ENCODE peak calls at places on chromosomes 2 and 18, in ten cellular contexts. M is fibroblast of lung, Q is NCI-H1105, I is osteocyte, P is left cardiac atrium, W is mesendoderm, D is GM12891, R is NCI-H226, C is AG09309, E is PC-3. B is an unnamed sample.

GRCh38 chr18:3715223-3716080 is 265.5 kb downstream of the TGIF1 start:
- DNase-seq in Q (peak; percentile 39), W (no peak), M (no peak), C (no peak), R (no peak), E (no peak), D (no peak), P (no peak), I (no peak), B (no peak)

GRCh38 chr18:23825978-23826405 is 136.7 kb downstream of the LAMA3 start:
- DNase-seq in I (no peak), D (no peak), P (peak; percentile 81), M (peak; percentile 91), C (peak; percentile 72), Q (no peak), W (no peak), R (peak; percentile 65), E (peak; percentile 37), B (no peak)

GRCh38 chr18:24894880-24895279 is 434.4 kb downstream of the HRH4 start:
- DNase-seq in Q (no peak), M (peak; percentile 7), E (no peak), C (no peak), P (no peak), D (no peak), I (no peak), R (no peak), W (peak; percentile 60), B (no peak)

GRCh38 chr2:45909677-45910191 is 258.3 kb downstream of the PRKCE start:
- DNase-seq in M (peak; percentile 25), W (no peak), D (peak; percentile 47), P (no peak), I (no peak), Q (no peak), C (no peak), R (no peak), E (peak; percentile 93), B (peak; percentile 69)

GRCh38 chr18:75638597-75639467 is 211.3 kb upstream of the SMIM21 start:
- DNase-seq in W (peak; percentile 70), D (no peak), P (no peak), E (no peak), M (peak; percentile 70), I (no peak), Q (peak; percentile 47), R (no peak), C (no peak), B (no peak)

GRCh38 chr2:238158807-238159539 is at the start of gene ERFE:
- DNase-seq in E (peak; percentile 61), C (no peak), M (peak; percentile 29), I (no peak), D (peak; percentile 84), R (peak; percentile 17), Q (peak; percentile 20), W (peak; percentile 65), P (peak; percentile 38), B (peak; percentile 75)

GRCh38 chr2:46540496-46541342 is 61.4 kb downstream of the TMEM247 start:
- DNase-seq in E (peak; percentile 69), M (peak; percentile 87), P (peak; percentile 55), W (peak; percentile 88), C (no peak), R (no peak), Q (no peak), I (no peak), D (no peak), B (no peak)

GRCh38 chr2:182668671-182669070 is 47.4 kb upstream of the DNAJC10 start:
- DNase-seq in P (no peak), C (no peak), W (peak; percentile 22), R (peak; percentile 6), D (no peak), E (peak; percentile 34), I (no peak), Q (peak; percentile 65), M (peak; percentile 87), B (no peak)

GRCh38 chr2:158797963-158798700 is 3.0 kb downstream of the DAPL1 start:
- DNase-seq in I (no peak), Q (no peak), M (peak; percentile 30), P (no peak), R (peak; percentile 20), E (no peak), C (no peak), W (no peak), D (no peak), B (no peak)

GRCh38 chr18:43961713-43962112 is 684.4 kb upstream of the SYT4 start:
- DNase-seq in R (no peak), E (peak; percentile 33), I (no peak), D (no peak), P (no peak), Q (no peak), M (no peak), C (no peak), W (no peak), B (no peak)

GRCh38 chr2:56768973-56769372 is 585.2 kb downstream of the CCDC85A start:
- DNase-seq in R (no peak), I (no peak), D (no peak), W (no peak), M (no peak), E (no peak), Q (no peak), P (no peak), C (no peak), B (no peak)

GRCh38 chr2:207143474-207144190 is 22.1 kb downstream of the KLF7 start:
- DNase-seq in D (no peak), W (peak; percentile 68), E (no peak), M (peak; percentile 79), I (no peak), R (no peak), P (peak; percentile 79), Q (no peak), C (no peak), B (no peak)

GRCh38 chr2:108222261-108222660 is 17.5 kb upstream of the SULT1C3 start:
- DNase-seq in R (no peak), I (no peak), Q (no peak), E (no peak), D (no peak), C (no peak), W (no peak), P (no peak), M (no peak), B (no peak)

GRCh38 chr18:2853926-2854664 is 7.3 kb downstream of the EMILIN2 start:
- DNase-seq in C (no peak), W (peak; percentile 79), P (peak; percentile 40), Q (no peak), R (peak; percentile 33), E (no peak), D (no peak), M (no peak), I (no peak), B (no peak)

B was measured in GM10248.